ENCODE peak calls at places on chromosome 3, in eight cellular contexts. Y is brain microvascular endothelial cell; V is psoas muscle; H is neural progenitor cell; F is CD8-positive, alpha-beta T cell; O is CD4-positive, alpha-beta T cell; B is K562; E is GM23338. U is an unnamed sample.

GRCh38 chr3:117706037-117706436 is 996.5 kb downstream of the TUSC7 start:
- DNase-seq in Y (peak; percentile 4), V (no peak), H (no peak), F (no peak), O (no peak), B (no peak), E (no peak), U (peak; percentile 94)

GRCh38 chr3:193243571-193243970 is 2.5 kb downstream of the PLAAT1 start:
- DNase-seq in Y (no peak), V (no peak), H (no peak), F (no peak), O (no peak), B (no peak), E (no peak), U (no peak)

GRCh38 chr3:172189987-172190603 is 150.7 kb downstream of the FNDC3B start:
- DNase-seq in Y (no peak), V (no peak), H (no peak), F (no peak), O (no peak), B (no peak), E (no peak), U (no peak)

GRCh38 chr3:170383567-170383966 is 26.1 kb downstream of the SKIL start:
- DNase-seq in Y (peak; percentile 59), V (no peak), H (no peak), F (no peak), O (no peak), B (no peak), E (no peak), U (no peak)

GRCh38 chr3:141368925-141369794 is 856 bp downstream of the ZBTB38 start:
- DNase-seq in Y (peak; percentile 79), V (no peak), H (no peak), F (no peak), O (no peak), B (peak; percentile 25), E (no peak), U (no peak)

GRCh38 chr3:72187131-72187530 is 402.2 kb upstream of the PROK2 start:
- DNase-seq in Y (no peak), V (no peak), H (peak; percentile 18), F (no peak), O (no peak), B (peak; percentile 26), E (peak; percentile 72), U (no peak)

GRCh38 chr3:108342829-108343478 is 46.6 kb downstream of the HHLA2 start:
- DNase-seq in Y (peak; percentile 9), V (no peak), H (no peak), F (no peak), O (no peak), B (no peak), E (no peak), U (no peak)

GRCh38 chr3:40169983-40170382 is 139.5 kb upstream of the EIF1B start:
- DNase-seq in Y (no peak), V (no peak), H (no peak), F (no peak), O (no peak), B (no peak), E (no peak), U (no peak)

GRCh38 chr3:182794806-182795369 is 1.6 kb downstream of the ATP11B start:
- DNase-seq in Y (no peak), V (no peak), H (no peak), F (no peak), O (no peak), B (no peak), E (no peak), U (no peak)

GRCh38 chr3:182794455-182794773 is 1.1 kb downstream of the ATP11B start:
- DNase-seq in Y (no peak), V (no peak), H (no peak), F (no peak), O (no peak), B (no peak), E (no peak), U (no peak)

GRCh38 chr3:182795383-182795782 is 2.1 kb downstream of the ATP11B start:
- DNase-seq in Y (no peak), V (no peak), H (no peak), F (peak; percentile 39), O (no peak), B (peak; percentile 12), E (no peak), U (no peak)

GRCh38 chr3:182792901-182793662 is at the start of gene ATP11B:
- DNase-seq in Y (peak; percentile 46), V (peak; percentile 83), H (peak; percentile 87), F (peak; percentile 83), O (peak; percentile 85), B (peak; percentile 96), E (peak; percentile 72), U (no peak)

GRCh38 chr3:182793663-182794454 is 555 bp downstream of the ATP11B start:
- DNase-seq in Y (peak; percentile 20), V (peak; percentile 72), H (peak; percentile 71), F (peak; percentile 39), O (peak; percentile 51), B (peak; percentile 81), E (peak; percentile 67), U (no peak)
- H3K27me3 ChIP-seq in Y (no peaks in the 10 kb centered on the region), V (no peaks in the 10 kb centered on the region), H (peaks cover 43% of the 10 kb centered on the region), F (no peaks in the 10 kb centered on the region), O (no peaks in the 10 kb centered on the region), B (no peaks in the 10 kb centered on the region), E (peaks cover 17% of the 10 kb centered on the region), U (no peaks in the 10 kb centered on the region)

GRCh38 chr3:69777582-69777967 is 38.3 kb downstream of the MITF start:
- DNase-seq in Y (no peak), V (no peak), H (no peak), F (no peak), O (no peak), B (no peak), E (no peak), U (no peak)

GRCh38 chr3:69775751-69776150 is 36.5 kb downstream of the MITF start:
- DNase-seq in Y (no peak), V (no peak), H (no peak), F (no peak), O (no peak), B (no peak), E (no peak), U (no peak)

GRCh38 chr3:69776289-69776688 is 37.0 kb downstream of the MITF start:
- DNase-seq in Y (no peak), V (no peak), H (no peak), F (no peak), O (no peak), B (peak; percentile 36), E (no peak), U (no peak)

GRCh38 chr3:69774029-69774428 is 34.8 kb downstream of the MITF start:
- DNase-seq in Y (no peak), V (peak; percentile 82), H (no peak), F (no peak), O (no peak), B (no peak), E (no peak), U (no peak)

GRCh38 chr3:69776926-69777581 is 37.8 kb downstream of the MITF start:
- DNase-seq in Y (no peak), V (no peak), H (no peak), F (no peak), O (no peak), B (no peak), E (no peak), U (no peak)
- TF ChIP-seq CTCF in Y (no peak), V (no peak), H (no peak), F (no peak), O (no peak), B (no peak), E (no peak), U (no peak)

DNA sequence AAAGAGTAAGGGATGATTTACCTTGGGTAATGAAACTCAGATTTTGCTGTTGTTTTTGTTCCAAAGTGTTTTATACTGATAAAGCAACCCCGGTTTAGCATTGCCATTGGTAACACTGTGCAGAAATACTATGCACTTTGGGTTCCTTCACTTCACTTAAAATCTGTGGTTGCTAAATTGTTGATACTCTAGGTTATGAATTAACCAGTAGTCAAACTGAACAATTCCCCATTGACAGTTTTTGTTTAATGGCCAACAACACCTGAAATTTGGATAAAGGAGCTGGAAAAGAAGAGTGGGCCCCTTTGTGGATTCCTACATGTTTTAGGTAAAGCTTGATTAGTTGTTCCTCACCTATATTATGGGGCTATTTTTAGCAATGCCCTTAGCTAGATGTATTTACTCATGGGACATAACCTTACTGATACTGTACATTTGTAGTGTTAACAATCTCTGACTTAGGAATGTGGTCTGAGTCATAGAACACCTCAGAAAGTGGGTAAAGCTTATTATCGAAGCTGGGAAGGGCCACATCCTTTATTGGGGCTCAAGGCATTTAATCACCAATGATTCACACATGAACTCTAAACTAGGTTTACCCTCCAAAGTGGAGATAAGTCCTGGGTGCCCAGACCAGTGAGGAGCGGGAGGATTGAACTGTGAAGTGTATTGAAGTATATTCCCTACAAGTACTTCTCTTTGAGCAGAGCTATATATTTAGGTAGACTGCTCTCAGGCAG is 29.5 kb upstream of the THRB start:
- DNase-seq in Y (no peak), V (no peak), H (no peak), F (no peak), O (no peak), B (no peak), E (no peak), U (no peak)
- H3K27me3 ChIP-seq in Y (peaks cover 2% of the 10 kb centered on the region), V (no peaks in the 10 kb centered on the region), H (peaks cover 64% of the 10 kb centered on the region), F (no peaks in the 10 kb centered on the region), O (peaks cover 36% of the 10 kb centered on the region), B (no peaks in the 10 kb centered on the region), E (peaks cover 57% of the 10 kb centered on the region), U (peaks cover 19% of the 10 kb centered on the region)

GRCh38 chr3:43997788-43998373 is 243.8 kb upstream of the TOPAZ1 start:
- DNase-seq in Y (no peak), V (no peak), H (peak; percentile 52), F (no peak), O (no peak), B (no peak), E (peak; percentile 59), U (no peak)

GRCh38 chr3:43998374-43998840 is 243.3 kb upstream of the TOPAZ1 start:
- DNase-seq in Y (no peak), V (no peak), H (peak; percentile 58), F (no peak), O (no peak), B (no peak), E (peak; percentile 57), U (no peak)

GRCh38 chr3:43995078-43995928 is 246.4 kb upstream of the TOPAZ1 start:
- DNase-seq in Y (no peak), V (no peak), H (peak; percentile 77), F (no peak), O (no peak), B (no peak), E (peak; percentile 77), U (no peak)

GRCh38 chr3:43995929-43996378 is 245.7 kb upstream of the TOPAZ1 start:
- DNase-seq in Y (no peak), V (no peak), H (peak; percentile 39), F (no peak), O (no peak), B (no peak), E (peak; percentile 61), U (no peak)

DNA sequence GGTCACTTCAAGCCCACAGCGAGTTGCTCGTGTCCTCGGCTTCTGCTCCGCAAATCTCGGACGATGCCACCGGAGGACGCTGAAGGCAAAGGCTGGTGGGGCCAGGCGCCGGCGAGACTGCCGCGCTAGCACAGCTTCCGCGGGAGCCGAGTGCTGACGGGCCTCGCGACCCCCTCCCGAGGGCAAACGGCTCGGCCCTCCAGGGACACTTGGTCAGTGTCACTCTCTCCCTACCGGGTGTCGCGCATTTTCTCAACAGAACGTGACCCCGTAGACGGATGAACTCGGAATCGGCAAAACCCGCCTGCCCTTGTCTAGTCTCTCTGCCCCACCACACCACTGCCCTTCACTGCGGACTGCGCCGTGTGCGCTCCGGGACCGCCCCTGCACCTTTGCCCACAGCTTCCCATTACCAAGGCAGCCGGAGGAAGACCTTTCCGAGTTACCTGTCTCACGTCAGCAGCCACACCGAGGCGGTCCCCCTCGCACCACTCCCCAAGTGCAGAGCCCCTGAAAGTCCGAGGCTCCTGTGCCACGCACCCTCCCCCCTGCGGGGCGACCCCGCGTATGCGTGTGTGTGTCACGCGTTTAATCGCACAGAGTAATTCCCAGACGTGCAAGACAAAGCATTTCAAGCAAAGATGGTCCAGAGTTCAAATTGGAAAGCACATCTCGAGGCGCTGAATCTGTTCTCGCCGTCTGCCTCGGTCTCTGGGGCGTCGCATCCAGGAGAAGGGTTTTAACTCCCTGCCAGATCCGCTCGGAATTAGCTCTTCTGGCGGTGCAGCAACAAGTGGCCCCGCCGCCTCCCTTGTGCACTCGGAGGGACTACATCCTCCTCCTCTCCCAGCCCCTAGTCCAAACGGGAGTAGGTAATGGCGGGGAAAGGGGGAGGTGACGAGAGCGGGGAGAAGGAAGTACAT is 245.0 kb upstream of the TOPAZ1 start:
- DNase-seq in Y (no peak), V (no peak), H (peak; percentile 81), F (no peak), O (no peak), B (no peak), E (peak; percentile 76), U (no peak)
- TF ChIP-seq CTCF in Y (peak; percentile 46), V (no peak), H (peak; percentile 40), F (no peak), O (no peak), B (no peak), E (peak; percentile 13), U (peak; percentile 52)